ENCODE peak calls at places on chromosome 6, in eight cellular contexts. U, Y, H, T, L, P, W and C are unnamed samples.

GRCh38 chr6:90637321-90637720 is 50.4 kb upstream of the MAP3K7 start:
- DNase-seq in U (no peak), Y (no peak), H (no peak), T (no peak), L (no peak), P (no peak), W (no peak), C (no peak)

GRCh38 chr6:37311666-37312473 is 41.9 kb upstream of the RNF8 start:
- DNase-seq in U (no peak), Y (peak), H (no peak), T (no peak), L (no peak), P (no peak), W (no peak), C (no peak)

GRCh38 chr6:29651413-29652197 is 5.3 kb upstream of the MOG start:
- DNase-seq in U (no peak), Y (peak), H (no peak), T (no peak), L (no peak), P (no peak), W (no peak), C (peak)

GRCh38 chr6:30744054-30744805 is at the start of gene IER3:
- DNase-seq in U (peak), Y (peak), H (peak), T (peak), L (peak), P (peak), W (peak), C (peak)

GRCh38 chr6:19024737-19025136 is 637.6 kb downstream of the RNF144B start:
- DNase-seq in U (no peak), Y (peak), H (no peak), T (no peak), L (peak), P (no peak), W (no peak), C (peak)

GRCh38 chr6:45500924-45501816 is 123.4 kb upstream of the SUPT3H start:
- DNase-seq in U (no peak), Y (no peak), H (no peak), T (no peak), L (no peak), P (no peak), W (no peak), C (no peak)

GRCh38 chr6:32082951-32083350 is 26.2 kb downstream of the TNXB start:
- DNase-seq in U (peak), Y (peak), H (no peak), T (no peak), L (no peak), P (no peak), W (no peak), C (no peak)

GRCh38 chr6:106634565-106634964 is 5.2 kb downstream of the QRSL1 start:
- DNase-seq in U (no peak), Y (no peak), H (no peak), T (no peak), L (no peak), P (no peak), W (no peak), C (no peak)

GRCh38 chr6:79420054-79420453 is 117.2 kb downstream of the LCA5 start:
- DNase-seq in U (no peak), Y (no peak), H (no peak), T (no peak), L (peak), P (peak), W (no peak), C (peak)

GRCh38 chr6:166926748-166927147 is 29.6 kb downstream of the RNASET2 start:
- DNase-seq in U (no peak), Y (no peak), H (no peak), T (no peak), L (no peak), P (no peak), W (no peak), C (no peak)

GRCh38 chr6:163922562-163922961 is 508.0 kb downstream of the QKI start:
- DNase-seq in U (no peak), Y (no peak), H (no peak), T (no peak), L (no peak), P (no peak), W (no peak), C (no peak)

GRCh38 chr6:35786810-35787209 is 6.0 kb downstream of the CLPSL1 start:
- DNase-seq in U (peak), Y (no peak), H (no peak), T (no peak), L (no peak), P (peak), W (no peak), C (no peak)

GRCh38 chr6:34867484-34867883 is 20.4 kb downstream of the TAF11 start:
- DNase-seq in U (no peak), Y (no peak), H (no peak), T (no peak), L (no peak), P (no peak), W (no peak), C (no peak)

GRCh38 chr6:40723967-40724366 is 136.8 kb upstream of the LRFN2 start:
- DNase-seq in U (no peak), Y (peak), H (no peak), T (no peak), L (no peak), P (no peak), W (no peak), C (no peak)

GRCh38 chr6:12516070-12516469 is 200.5 kb upstream of the PHACTR1 start:
- DNase-seq in U (no peak), Y (no peak), H (no peak), T (no peak), L (no peak), P (no peak), W (no peak), C (no peak)

GRCh38 chr6:135910943-135911618 is 59.6 kb downstream of the PDE7B start:
- DNase-seq in U (no peak), Y (no peak), H (no peak), T (no peak), L (no peak), P (no peak), W (no peak), C (no peak)

GRCh38 chr6:107704377-107705013 is 119.6 kb downstream of the SCML4 start:
- DNase-seq in U (no peak), Y (peak), H (no peak), T (no peak), L (no peak), P (no peak), W (no peak), C (peak)

GRCh38 chr6:94270040-94270689 is 850.8 kb upstream of the EPHA7 start:
- DNase-seq in U (no peak), Y (no peak), H (no peak), T (no peak), L (no peak), P (peak), W (no peak), C (peak)

GRCh38 chr6:121430514-121431460 is 4.7 kb upstream of the GJA1 start:
- DNase-seq in U (no peak), Y (peak), H (no peak), T (no peak), L (no peak), P (no peak), W (no peak), C (peak)

GRCh38 chr6:125201961-125202729 is 48.6 kb downstream of the TPD52L1 start:
- DNase-seq in U (peak), Y (peak), H (no peak), T (no peak), L (no peak), P (no peak), W (no peak), C (no peak)

GRCh38 chr6:113645986-113646385 is 211.2 kb upstream of the MARCKS start:
- DNase-seq in U (no peak), Y (no peak), H (no peak), T (no peak), L (no peak), P (no peak), W (no peak), C (no peak)

GRCh38 chr6:130076512-130076911 is 58.1 kb downstream of the L3MBTL3 start:
- DNase-seq in U (no peak), Y (no peak), H (no peak), T (no peak), L (no peak), P (no peak), W (no peak), C (no peak)

GRCh38 chr6:43972915-43973304 is 154.3 kb downstream of the MRPL14 start:
- DNase-seq in U (peak), Y (peak), H (no peak), T (no peak), L (no peak), P (no peak), W (no peak), C (no peak)

GRCh38 chr6:163722293-163722692 is 307.8 kb downstream of the QKI start:
- DNase-seq in U (no peak), Y (no peak), H (no peak), T (no peak), L (no peak), P (no peak), W (no peak), C (no peak)

GRCh38 chr6:16683524-16684194 is 77.6 kb downstream of the ATXN1 start:
- DNase-seq in U (no peak), Y (peak), H (no peak), T (peak), L (no peak), P (no peak), W (peak), C (no peak)

GRCh38 chr6:20946037-20946436 is 411.8 kb downstream of the CDKAL1 start:
- DNase-seq in U (no peak), Y (peak), H (no peak), T (no peak), L (no peak), P (no peak), W (no peak), C (no peak)

GRCh38 chr6:108847738-108848115 is 495 bp upstream of the ARMC2 start:
- DNase-seq in U (no peak), Y (no peak), H (no peak), T (no peak), L (no peak), P (no peak), W (no peak), C (peak)

GRCh38 chr6:148414836-148415235 is 72.2 kb downstream of the SASH1 start:
- DNase-seq in U (no peak), Y (peak), H (no peak), T (no peak), L (no peak), P (no peak), W (no peak), C (no peak)

GRCh38 chr6:34181903-34182302 is 36.0 kb upstream of the GRM4 start:
- DNase-seq in U (no peak), Y (no peak), H (no peak), T (no peak), L (no peak), P (no peak), W (no peak), C (no peak)

GRCh38 chr6:136365781-136366354 is 76.2 kb upstream of the BCLAF1 start:
- DNase-seq in U (no peak), Y (no peak), H (no peak), T (peak), L (no peak), P (peak), W (peak), C (no peak)

GRCh38 chr6:53134601-53135235 is 13.9 kb downstream of the GCM1 start:
- DNase-seq in U (no peak), Y (no peak), H (no peak), T (no peak), L (no peak), P (no peak), W (no peak), C (no peak)

GRCh38 chr6:38955876-38956275 is 92.7 kb upstream of the GLP1R start:
- DNase-seq in U (no peak), Y (no peak), H (no peak), T (no peak), L (no peak), P (no peak), W (no peak), C (no peak)

GRCh38 chr6:154893927-154894326 is 101.2 kb upstream of the TIAM2 start:
- DNase-seq in U (no peak), Y (peak), H (no peak), T (no peak), L (no peak), P (no peak), W (no peak), C (no peak)

GRCh38 chr6:148999921-149000589 is 253.2 kb downstream of the UST start:
- DNase-seq in U (peak), Y (peak), H (no peak), T (no peak), L (no peak), P (no peak), W (no peak), C (no peak)

GRCh38 chr6:32146687-32147086 is 5.1 kb downstream of the PRRT1 start:
- DNase-seq in U (no peak), Y (no peak), H (no peak), T (no peak), L (no peak), P (no peak), W (no peak), C (no peak)

GRCh38 chr6:12163149-12163548 is 127.0 kb upstream of the EDN1 start:
- DNase-seq in U (no peak), Y (no peak), H (peak), T (peak), L (no peak), P (no peak), W (peak), C (no peak)

GRCh38 chr6:137240168-137240567 is 21.0 kb upstream of the IFNGR1 start:
- DNase-seq in U (no peak), Y (peak), H (no peak), T (no peak), L (no peak), P (no peak), W (no peak), C (no peak)